ENCODE peak calls at places on chromosomes 16 and 17, in eight cellular contexts. One of them, this sample, is unnamed. For H3K4me1, the result is how much of the 10 kb centered on the place peaks cover.

GRCh38 chr17:12328204-12328603 is 307.5 kb downstream of the MAP2K4 start:
- DNase-seq in heart left ventricle: no peak
- DNase-seq in A549: no peak
- DNase-seq in HCT116: no peak
- DNase-seq in gastrocnemius medialis: no peak
- DNase-seq in body of pancreas: no peak
- DNase-seq in Peyer's patch: no peak
- DNase-seq in sigmoid colon: no peak
- DNase-seq in this sample: no peak

GRCh38 chr16:87860553-87861299 is 8.6 kb downstream of the SLC7A5 start:
- DNase-seq in heart left ventricle: peak
- DNase-seq in A549: peak
- DNase-seq in HCT116: no peak
- DNase-seq in gastrocnemius medialis: peak
- DNase-seq in body of pancreas: no peak
- DNase-seq in Peyer's patch: no peak
- DNase-seq in sigmoid colon: peak
- DNase-seq in this sample: no peak

GRCh38 chr17:4678448-4679026 is 25.4 kb downstream of the PELP1 start:
- DNase-seq in heart left ventricle: no peak
- DNase-seq in A549: peak
- DNase-seq in HCT116: peak
- DNase-seq in gastrocnemius medialis: no peak
- DNase-seq in body of pancreas: no peak
- DNase-seq in Peyer's patch: no peak
- DNase-seq in sigmoid colon: no peak
- DNase-seq in this sample: no peak

GRCh38 chr17:82101767-82102679 is 4.0 kb upstream of the FASN start:
- DNase-seq in heart left ventricle: no peak
- DNase-seq in A549: no peak
- DNase-seq in HCT116: no peak
- DNase-seq in gastrocnemius medialis: no peak
- DNase-seq in body of pancreas: no peak
- DNase-seq in Peyer's patch: no peak
- DNase-seq in sigmoid colon: no peak
- DNase-seq in this sample: no peak

GRCh38 chr17:73586153-73586906 is 57.9 kb downstream of the SDK2 start:
- DNase-seq in heart left ventricle: no peak
- DNase-seq in A549: no peak
- DNase-seq in HCT116: no peak
- DNase-seq in gastrocnemius medialis: no peak
- DNase-seq in body of pancreas: no peak
- DNase-seq in Peyer's patch: no peak
- DNase-seq in sigmoid colon: no peak
- DNase-seq in this sample: no peak

GRCh38 chr16:89786474-89787364 is 29.7 kb downstream of the FANCA start:
- DNase-seq in heart left ventricle: peak
- DNase-seq in A549: no peak
- DNase-seq in HCT116: no peak
- DNase-seq in gastrocnemius medialis: no peak
- DNase-seq in body of pancreas: no peak
- DNase-seq in Peyer's patch: no peak
- DNase-seq in sigmoid colon: no peak
- DNase-seq in this sample: no peak

GRCh38 chr17:48970865-48971687 is 2.7 kb upstream of the GIP start:
- DNase-seq in heart left ventricle: no peak
- DNase-seq in A549: peak
- DNase-seq in HCT116: no peak
- DNase-seq in gastrocnemius medialis: no peak
- DNase-seq in body of pancreas: no peak
- DNase-seq in Peyer's patch: peak
- DNase-seq in sigmoid colon: peak
- DNase-seq in this sample: no peak

GRCh38 chr16:24610421-24610765 is 71.0 kb downstream of the RBBP6 start:
- DNase-seq in heart left ventricle: no peak
- DNase-seq in A549: no peak
- DNase-seq in HCT116: no peak
- DNase-seq in gastrocnemius medialis: no peak
- DNase-seq in body of pancreas: peak
- DNase-seq in Peyer's patch: no peak
- DNase-seq in sigmoid colon: no peak
- DNase-seq in this sample: peak

GRCh38 chr17:78779848-78780247 is 2.2 kb downstream of the CYTH1 start:
- DNase-seq in heart left ventricle: no peak
- DNase-seq in A549: no peak
- DNase-seq in HCT116: no peak
- DNase-seq in gastrocnemius medialis: no peak
- DNase-seq in body of pancreas: no peak
- DNase-seq in Peyer's patch: peak
- DNase-seq in sigmoid colon: peak
- DNase-seq in this sample: no peak

GRCh38 chr17:59423903-59424302 is 92.4 kb downstream of the YPEL2 start:
- DNase-seq in heart left ventricle: no peak
- DNase-seq in A549: no peak
- DNase-seq in HCT116: no peak
- DNase-seq in gastrocnemius medialis: peak
- DNase-seq in body of pancreas: no peak
- DNase-seq in Peyer's patch: no peak
- DNase-seq in sigmoid colon: no peak
- DNase-seq in this sample: no peak

GRCh38 chr17:62017496-62017895 is 47.6 kb downstream of the MED13 start:
- DNase-seq in heart left ventricle: no peak
- DNase-seq in A549: peak
- DNase-seq in HCT116: no peak
- DNase-seq in gastrocnemius medialis: no peak
- DNase-seq in body of pancreas: no peak
- DNase-seq in Peyer's patch: no peak
- DNase-seq in sigmoid colon: no peak
- DNase-seq in this sample: no peak

GRCh38 chr17:67500261-67500660 is 123.2 kb downstream of the PITPNC1 start:
- DNase-seq in heart left ventricle: no peak
- DNase-seq in A549: peak
- DNase-seq in HCT116: no peak
- DNase-seq in gastrocnemius medialis: no peak
- DNase-seq in body of pancreas: no peak
- DNase-seq in Peyer's patch: no peak
- DNase-seq in sigmoid colon: no peak
- DNase-seq in this sample: no peak

GRCh38 chr16:31333686-31334649 is 21.0 kb upstream of the ITGAX start:
- DNase-seq in heart left ventricle: no peak
- DNase-seq in A549: peak
- DNase-seq in HCT116: peak
- DNase-seq in gastrocnemius medialis: no peak
- DNase-seq in body of pancreas: no peak
- DNase-seq in Peyer's patch: no peak
- DNase-seq in sigmoid colon: peak
- DNase-seq in this sample: peak

GRCh38 chr16:27792486-27793275 is 242.7 kb downstream of the KATNIP start:
- DNase-seq in heart left ventricle: no peak
- DNase-seq in A549: no peak
- DNase-seq in HCT116: no peak
- DNase-seq in gastrocnemius medialis: no peak
- DNase-seq in body of pancreas: no peak
- DNase-seq in Peyer's patch: no peak
- DNase-seq in sigmoid colon: no peak
- DNase-seq in this sample: no peak

GRCh38 chr17:82350182-82351030 is 8.6 kb upstream of the TEX19 start:
- DNase-seq in heart left ventricle: no peak
- DNase-seq in A549: peak
- DNase-seq in HCT116: peak
- DNase-seq in gastrocnemius medialis: no peak
- DNase-seq in body of pancreas: no peak
- DNase-seq in Peyer's patch: no peak
- DNase-seq in sigmoid colon: no peak
- DNase-seq in this sample: no peak

GRCh38 chr17:64635647-64636305 is 26.3 kb downstream of the SMURF2 start:
- DNase-seq in heart left ventricle: no peak
- DNase-seq in A549: peak
- DNase-seq in HCT116: no peak
- DNase-seq in gastrocnemius medialis: no peak
- DNase-seq in body of pancreas: no peak
- DNase-seq in Peyer's patch: no peak
- DNase-seq in sigmoid colon: no peak
- DNase-seq in this sample: no peak

GRCh38 chr17:45135978-45136791 is 698 bp downstream of the ACBD4 start:
- DNase-seq in heart left ventricle: no peak
- DNase-seq in A549: no peak
- DNase-seq in HCT116: no peak
- DNase-seq in gastrocnemius medialis: no peak
- DNase-seq in body of pancreas: no peak
- DNase-seq in Peyer's patch: peak
- DNase-seq in sigmoid colon: no peak
- DNase-seq in this sample: peak

GRCh38 chr17:33284022-33284421 is 9.1 kb downstream of the ASIC2 start:
- DNase-seq in heart left ventricle: no peak
- DNase-seq in A549: peak
- DNase-seq in HCT116: no peak
- DNase-seq in gastrocnemius medialis: no peak
- DNase-seq in body of pancreas: peak
- DNase-seq in Peyer's patch: no peak
- DNase-seq in sigmoid colon: peak
- DNase-seq in this sample: peak

DNA sequence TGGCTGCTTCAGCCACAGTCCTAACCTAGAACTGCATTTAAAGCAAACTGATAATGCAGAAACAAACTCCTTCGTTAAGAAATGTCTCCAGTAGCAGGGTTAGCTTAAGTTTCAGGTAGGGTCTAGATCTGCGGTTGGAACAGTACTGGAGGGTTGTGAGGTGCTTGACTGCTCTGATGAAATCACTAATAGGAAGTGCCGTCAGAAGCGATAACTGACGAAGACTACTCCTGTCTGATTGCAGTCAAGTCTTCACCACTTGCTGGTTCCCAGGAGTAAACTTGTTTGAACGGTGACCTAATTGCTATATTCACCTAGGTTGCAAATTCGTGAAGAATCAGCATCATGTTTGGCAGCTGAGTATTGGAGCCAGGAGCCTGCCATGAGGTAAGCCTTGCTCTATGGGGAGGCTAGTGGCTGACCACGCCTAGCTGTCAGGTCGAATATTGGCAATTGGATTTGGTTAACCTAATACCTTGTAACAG is 24.5 kb downstream of the TRPV2 start:
- DNase-seq in heart left ventricle: no peak
- DNase-seq in A549: no peak
- DNase-seq in HCT116: no peak
- DNase-seq in gastrocnemius medialis: no peak
- DNase-seq in body of pancreas: peak
- DNase-seq in Peyer's patch: no peak
- DNase-seq in sigmoid colon: no peak
- DNase-seq in this sample: no peak
- TF ChIP-seq POLR2A in heart left ventricle: no peak
- TF ChIP-seq POLR2A in A549: no peak
- TF ChIP-seq POLR2A in HCT116: no peak
- TF ChIP-seq POLR2A in gastrocnemius medialis: no peak
- TF ChIP-seq POLR2A in body of pancreas: peak
- TF ChIP-seq POLR2A in Peyer's patch: no peak
- TF ChIP-seq POLR2A in sigmoid colon: no peak
- TF ChIP-seq POLR2A in this sample: no peak

GRCh38 chr16:9723136-9723535 is 459.1 kb downstream of the GRIN2A start:
- DNase-seq in heart left ventricle: no peak
- DNase-seq in A549: no peak
- DNase-seq in HCT116: no peak
- DNase-seq in gastrocnemius medialis: no peak
- DNase-seq in body of pancreas: no peak
- DNase-seq in Peyer's patch: no peak
- DNase-seq in sigmoid colon: no peak
- DNase-seq in this sample: no peak
- TF ChIP-seq CTCF in heart left ventricle: no peak
- TF ChIP-seq CTCF in A549: no peak
- TF ChIP-seq CTCF in HCT116: no peak
- TF ChIP-seq CTCF in gastrocnemius medialis: no peak
- TF ChIP-seq CTCF in body of pancreas: no peak
- TF ChIP-seq CTCF in Peyer's patch: no peak
- TF ChIP-seq CTCF in sigmoid colon: no peak
- TF ChIP-seq CTCF in this sample: no peak

GRCh38 chr17:17860761-17861107 is 23.9 kb upstream of the SREBF1 start:
- DNase-seq in heart left ventricle: no peak
- DNase-seq in A549: no peak
- DNase-seq in HCT116: no peak
- DNase-seq in gastrocnemius medialis: no peak
- DNase-seq in body of pancreas: no peak
- DNase-seq in Peyer's patch: no peak
- DNase-seq in sigmoid colon: no peak
- DNase-seq in this sample: no peak
- H3K4me1 ChIP-seq in heart left ventricle: under half
- H3K4me1 ChIP-seq in A549: under half
- H3K4me1 ChIP-seq in HCT116: under half
- H3K4me1 ChIP-seq in gastrocnemius medialis: under half
- H3K4me1 ChIP-seq in body of pancreas: under half
- H3K4me1 ChIP-seq in Peyer's patch: under half
- H3K4me1 ChIP-seq in sigmoid colon: under half
- H3K4me1 ChIP-seq in this sample: under half

GRCh38 chr17:7561589-7562207 is at the start of gene SENP3:
- DNase-seq in heart left ventricle: peak
- DNase-seq in A549: peak
- DNase-seq in HCT116: peak
- DNase-seq in gastrocnemius medialis: peak
- DNase-seq in body of pancreas: peak
- DNase-seq in Peyer's patch: peak
- DNase-seq in sigmoid colon: peak
- DNase-seq in this sample: peak
- TF ChIP-seq POLR2A in heart left ventricle: peak
- TF ChIP-seq POLR2A in A549: peak
- TF ChIP-seq POLR2A in HCT116: no peak
- TF ChIP-seq POLR2A in gastrocnemius medialis: peak
- TF ChIP-seq POLR2A in body of pancreas: peak
- TF ChIP-seq POLR2A in Peyer's patch: peak
- TF ChIP-seq POLR2A in sigmoid colon: peak
- TF ChIP-seq POLR2A in this sample: no peak

GRCh38 chr17:29243792-29244191 is 2.9 kb upstream of the CRYBA1 start:
- DNase-seq in heart left ventricle: no peak
- DNase-seq in A549: peak
- DNase-seq in HCT116: no peak
- DNase-seq in gastrocnemius medialis: no peak
- DNase-seq in body of pancreas: no peak
- DNase-seq in Peyer's patch: no peak
- DNase-seq in sigmoid colon: no peak
- DNase-seq in this sample: peak
- TF ChIP-seq CTCF in heart left ventricle: peak
- TF ChIP-seq CTCF in A549: peak
- TF ChIP-seq CTCF in HCT116: peak
- TF ChIP-seq CTCF in gastrocnemius medialis: peak
- TF ChIP-seq CTCF in body of pancreas: no peak
- TF ChIP-seq CTCF in Peyer's patch: peak
- TF ChIP-seq CTCF in sigmoid colon: no peak
- TF ChIP-seq CTCF in this sample: no peak